ENCODE peak calls at places on chromosomes 5 and 9, in nine cellular contexts. Q is esophagus muscularis mucosa, K is hepatocyte, W is fibroblast of lung, L is breast epithelium, V is left lung, D is body of pancreas, Y is HCT116, R is IMR-90. A is an unnamed sample.

GRCh38 chr9:14467675-14468374 is 153.9 kb upstream of the NFIB start:
- DNase-seq in Q (no peak), K (no peak), W (no peak), L (no peak), V (no peak), D (no peak), Y (no peak), R (no peak), A (no peak)

GRCh38 chr5:179328291-179328690 is 17.0 kb downstream of the ADAMTS2 start:
- DNase-seq in Q (no peak), K (no peak), W (no peak), L (no peak), V (peak; percentile 49), D (no peak), Y (no peak), R (no peak), A (no peak)

GRCh38 chr9:97889941-97890557 is 32.3 kb downstream of the TRMO start:
- DNase-seq in Q (no peak), K (no peak), W (no peak), L (no peak), V (peak; percentile 83), D (no peak), Y (no peak), R (no peak), A (peak; percentile 82)

GRCh38 chr9:123282343-123283047 is 14.1 kb upstream of the STRBP start:
- DNase-seq in Q (no peak), K (no peak), W (peak; percentile 18), L (no peak), V (no peak), D (peak; percentile 70), Y (peak; percentile 21), R (no peak), A (no peak)

GRCh38 chr5:117488976-117489500 is 914.4 kb upstream of the SEMA6A start:
- DNase-seq in Q (no peak), K (no peak), W (no peak), L (no peak), V (no peak), D (no peak), Y (no peak), R (no peak), A (no peak)

GRCh38 chr5:93589812-93590215 is 6.8 kb downstream of the NR2F1 start:
- DNase-seq in Q (peak; percentile 42), K (no peak), W (peak; percentile 56), L (no peak), V (no peak), D (no peak), Y (no peak), R (no peak), A (no peak)

GRCh38 chr5:178535299-178536175 is 54.7 kb downstream of the COL23A1 start:
- DNase-seq in Q (no peak), K (peak; percentile 54), W (peak; percentile 26), L (peak; percentile 25), V (no peak), D (no peak), Y (no peak), R (no peak), A (no peak)

GRCh38 chr9:92749071-92749933 is 15.3 kb downstream of the BICD2 start:
- DNase-seq in Q (no peak), K (no peak), W (no peak), L (no peak), V (no peak), D (no peak), Y (no peak), R (no peak), A (no peak)

GRCh38 chr9:38256461-38256860 is 136.0 kb upstream of the ALDH1B1 start:
- DNase-seq in Q (peak; percentile 90), K (no peak), W (no peak), L (no peak), V (no peak), D (no peak), Y (no peak), R (no peak), A (no peak)

GRCh38 chr5:80592105-80592504 is 22.0 kb upstream of the ANKRD34B start:
- DNase-seq in Q (no peak), K (no peak), W (no peak), L (no peak), V (no peak), D (no peak), Y (no peak), R (no peak), A (no peak)

GRCh38 chr9:87201316-87201715 is 254.0 kb upstream of the GAS1 start:
- DNase-seq in Q (no peak), K (no peak), W (peak; percentile 77), L (no peak), V (no peak), D (no peak), Y (no peak), R (peak; percentile 68), A (no peak)

GRCh38 chr5:38719916-38720315 is 125.9 kb upstream of the OSMR start:
- DNase-seq in Q (no peak), K (peak; percentile 2), W (peak; percentile 79), L (no peak), V (no peak), D (no peak), Y (no peak), R (peak; percentile 89), A (no peak)

GRCh38 chr9:107653263-107653821 is 163.8 kb upstream of the KLF4 start:
- DNase-seq in Q (no peak), K (no peak), W (no peak), L (no peak), V (no peak), D (no peak), Y (no peak), R (no peak), A (no peak)

GRCh38 chr9:111148994-111149759 is 110.9 kb upstream of the LPAR1 start:
- DNase-seq in Q (no peak), K (no peak), W (no peak), L (no peak), V (no peak), D (no peak), Y (peak; percentile 3), R (no peak), A (no peak)

GRCh38 chr5:65144136-65144871 is 337.4 kb downstream of the ADAMTS6 start:
- DNase-seq in Q (no peak), K (no peak), W (no peak), L (no peak), V (no peak), D (no peak), Y (no peak), R (no peak), A (no peak)

GRCh38 chr5:83069406-83069805 is 7.8 kb downstream of the TMEM167A start:
- DNase-seq in Q (no peak), K (no peak), W (peak; percentile 34), L (no peak), V (no peak), D (no peak), Y (no peak), R (peak; percentile 40), A (no peak)

GRCh38 chr5:9468070-9468388 is 77.8 kb downstream of the SEMA5A start:
- DNase-seq in Q (peak; percentile 74), K (peak; percentile 76), W (peak; percentile 97), L (no peak), V (no peak), D (no peak), Y (no peak), R (peak; percentile 94), A (no peak)

GRCh38 chr9:128001411-128002298 is 20.9 kb upstream of the EEIG1 start:
- DNase-seq in Q (no peak), K (peak; percentile 56), W (peak; percentile 94), L (peak; percentile 32), V (no peak), D (no peak), Y (no peak), R (peak; percentile 89), A (no peak)
- H3K4me3 ChIP-seq in Q (no peak overlapping the region), K (no peak overlapping the region), W (no peak overlapping the region), L (no peak overlapping the region), V (no peak overlapping the region), D (no peak overlapping the region), Y (no peak overlapping the region), R (no peak overlapping the region), A (no peak overlapping the region)

DNA sequence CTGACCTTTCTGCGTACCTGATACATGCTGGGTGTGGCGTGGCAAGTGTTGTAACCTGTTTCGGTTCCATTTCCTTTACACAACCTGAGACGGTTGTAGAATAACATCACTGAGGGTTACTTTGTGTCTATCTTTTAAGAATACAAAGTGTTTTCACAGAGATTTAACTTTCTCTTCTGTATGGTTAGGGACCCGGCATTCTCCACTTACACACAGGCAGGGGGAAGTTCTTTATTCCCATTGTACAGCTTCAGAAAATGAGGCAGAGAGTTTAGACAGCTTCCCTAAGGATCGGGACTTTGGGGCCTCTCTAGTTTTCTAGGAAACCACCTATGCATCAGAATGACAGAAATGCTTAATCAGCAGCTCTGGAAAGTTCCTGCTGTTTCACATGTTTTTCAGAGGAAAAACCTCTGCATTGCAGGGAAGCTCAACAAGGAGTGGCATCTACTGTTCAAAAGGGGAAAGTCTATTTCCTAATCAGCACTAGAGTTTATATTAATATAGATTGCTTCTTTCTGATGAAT is 41.3 kb downstream of the CAST start:
- DNase-seq in Q (no peak), K (peak; percentile 58), W (no peak), L (no peak), V (no peak), D (peak; percentile 77), Y (no peak), R (no peak), A (peak; percentile 63)
- H3K27ac ChIP-seq in Q (peak overlapping the region; percentile 93), K (peak overlapping the region; percentile 98), W (peak overlapping the region; percentile 95), L (peak overlapping the region; percentile 98), V (peak overlapping the region; percentile 93), D (peak overlapping the region; percentile 94), Y (peak overlapping the region; percentile 84), R (peak overlapping the region; percentile 86), A (no peak overlapping the region)

GRCh38 chr5:127963233-127963632 is 120.3 kb upstream of the SLC12A2 start:
- DNase-seq in Q (no peak), K (no peak), W (no peak), L (no peak), V (no peak), D (no peak), Y (no peak), R (no peak), A (no peak)

GRCh38 chr5:127961006-127961763 is 122.4 kb upstream of the SLC12A2 start:
- DNase-seq in Q (no peak), K (no peak), W (no peak), L (no peak), V (no peak), D (no peak), Y (no peak), R (no peak), A (no peak)

GRCh38 chr5:127961764-127962148 is 121.8 kb upstream of the SLC12A2 start:
- DNase-seq in Q (no peak), K (no peak), W (no peak), L (no peak), V (no peak), D (no peak), Y (no peak), R (no peak), A (no peak)

GRCh38 chr5:127963931-127964330 is 119.6 kb upstream of the SLC12A2 start:
- DNase-seq in Q (no peak), K (no peak), W (no peak), L (no peak), V (no peak), D (no peak), Y (no peak), R (peak; percentile 63), A (no peak)

GRCh38 chr5:127962491-127962890 is 121.1 kb upstream of the SLC12A2 start:
- DNase-seq in Q (no peak), K (no peak), W (no peak), L (no peak), V (no peak), D (no peak), Y (no peak), R (no peak), A (no peak)
- H3K4me3 ChIP-seq in Q (no peak overlapping the region), K (no peak overlapping the region), W (no peak overlapping the region), L (no peak overlapping the region), V (no peak overlapping the region), D (no peak overlapping the region), Y (no peak overlapping the region), R (no peak overlapping the region), A (no peak overlapping the region)

GRCh38 chr5:141175933-141176332 is 1.7 kb upstream of the PCDHB8 start:
- DNase-seq in Q (no peak), K (no peak), W (no peak), L (no peak), V (no peak), D (no peak), Y (no peak), R (no peak), A (no peak)
- H3K27ac ChIP-seq in Q (no peak overlapping the region), K (no peak overlapping the region), W (no peak overlapping the region), L (no peak overlapping the region), V (no peak overlapping the region), D (no peak overlapping the region), Y (no peak overlapping the region), R (no peak overlapping the region), A (no peak overlapping the region)

A was measured in Karpas-422.